ENCODE peak calls at places on chromosomes 11 and 22, in four cellular contexts. Q is SK-N-SH, G is HepG2, D is H1. X is an unnamed sample.

GRCh38 chr22:20565761-20566160 is 58.4 kb downstream of the MED15 start:
- DNase-seq in Q (no peak), D (no peak), G (no peak), X (no peak)

GRCh38 chr22:20567993-20568417 is 60.6 kb downstream of the MED15 start:
- DNase-seq in Q (no peak), D (no peak), G (no peak), X (peak)

GRCh38 chr11:3849297-3849874 is 6.1 kb upstream of the STIM1 start:
- DNase-seq in G (peak), D (no peak), Q (peak), X (no peak)

GRCh38 chr22:38338772-38339379 is 21.6 kb upstream of the CSNK1E start:
- DNase-seq in Q (no peak), G (no peak), D (no peak), X (no peak)

GRCh38 chr11:92087916-92088537 is 136.6 kb upstream of the FAT3 start:
- DNase-seq in D (no peak), Q (no peak), G (no peak), X (no peak)

GRCh38 chr22:44580756-44581435 is 82.9 kb upstream of the RTL6 start:
- DNase-seq in Q (no peak), D (no peak), G (no peak), X (no peak)

GRCh38 chr11:130674686-130675085 is 226.2 kb downstream of the ADAMTS15 start:
- DNase-seq in Q (no peak), D (no peak), G (no peak), X (no peak)

GRCh38 chr22:17748555-17749353 is 25.5 kb downstream of the BID start:
- DNase-seq in Q (no peak), D (peak), G (no peak), X (no peak)

GRCh38 chr11:17561111-17561415 is 14.0 kb downstream of the OTOG start:
- DNase-seq in G (no peak), D (no peak), Q (no peak), X (no peak)

GRCh38 chr11:6531267-6531752 is 34.2 kb downstream of the DNHD1 start:
- DNase-seq in Q (peak), G (peak), D (no peak), X (peak)

GRCh38 chr22:29755889-29756288 is 10.9 kb downstream of the ZMAT5 start:
- DNase-seq in G (no peak), Q (no peak), D (no peak), X (no peak)

GRCh38 chr11:133903875-133904817 is 52.6 kb downstream of the IGSF9B start:
- DNase-seq in Q (no peak), G (no peak), D (no peak), X (no peak)

GRCh38 chr11:2869561-2870427 is 15.8 kb downstream of the CDKN1C start:
- DNase-seq in Q (no peak), D (no peak), G (no peak), X (no peak)

GRCh38 chr22:33678523-33678922 is 241.8 kb downstream of the LARGE1 start:
- DNase-seq in Q (no peak), G (no peak), D (no peak), X (no peak)

GRCh38 chr11:12755510-12755909 is 81.3 kb downstream of the TEAD1 start:
- DNase-seq in G (no peak), D (no peak), Q (no peak), X (no peak)

GRCh38 chr22:41124086-41124485 is 31.7 kb downstream of the EP300 start:
- DNase-seq in D (no peak), G (no peak), Q (no peak), X (no peak)

GRCh38 chr11:78961186-78961782 is 386.6 kb upstream of the NARS2 start:
- DNase-seq in G (no peak), Q (peak), D (peak), X (peak)

GRCh38 chr11:68193018-68193417 is 20.1 kb downstream of the KMT5B start:
- DNase-seq in G (no peak), D (no peak), Q (no peak), X (no peak)

GRCh38 chr11:65808744-65809341 is 22.0 kb downstream of the OVOL1 start:
- DNase-seq in D (no peak), Q (no peak), G (no peak), X (no peak)

GRCh38 chr22:34847072-34847471 is 218.9 kb upstream of the ISX start:
- DNase-seq in G (no peak), D (no peak), Q (no peak), X (no peak)

GRCh38 chr11:20238712-20239111 is 78.4 kb upstream of the DBX1 start:
- DNase-seq in D (no peak), Q (no peak), G (no peak), X (peak)

GRCh38 chr11:83564845-83565244 is 278.7 kb upstream of the CCDC90B start:
- DNase-seq in D (no peak), Q (no peak), G (no peak), X (no peak)

GRCh38 chr11:68564261-68564660 is 103.7 kb downstream of the PPP6R3 start:
- DNase-seq in G (no peak), Q (no peak), D (no peak), X (no peak)

GRCh38 chr11:119337581-119338317 is 2.9 kb downstream of the C1QTNF5 start:
- DNase-seq in Q (peak), D (no peak), G (no peak), X (no peak)

GRCh38 chr22:43260818-43261217 is 73.9 kb upstream of the TTLL12 start:
- DNase-seq in G (no peak), D (no peak), Q (no peak), X (no peak)

GRCh38 chr11:17610402-17610894 is 63.4 kb downstream of the OTOG start:
- DNase-seq in G (no peak), Q (no peak), D (no peak), X (no peak)

GRCh38 chr22:24996420-24996952 is 44.0 kb downstream of the KIAA1671 start:
- DNase-seq in D (peak), G (no peak), Q (peak), X (peak)

GRCh38 chr11:111574373-111575230 is 27.6 kb upstream of the SIK2 start:
- DNase-seq in Q (no peak), D (no peak), G (no peak), X (no peak)

GRCh38 chr11:124961972-124962609 is 8.1 kb downstream of the CCDC15 start:
- DNase-seq in D (no peak), G (peak), Q (peak), X (peak)

GRCh38 chr11:95542868-95543551 is 246.6 kb downstream of the FAM76B start:
- DNase-seq in G (no peak), D (no peak), Q (no peak), X (no peak)

GRCh38 chr11:33703771-33704170 is 3.1 kb upstream of the C11orf91 start:
- DNase-seq in Q (no peak), G (no peak), D (no peak), X (no peak)

GRCh38 chr11:112627588-112628045 is 333.6 kb upstream of the NCAM1 start:
- DNase-seq in D (no peak), G (no peak), Q (no peak), X (no peak)

GRCh38 chr11:61575886-61576516 is 4.9 kb downstream of the SYT7 start:
- DNase-seq in Q (no peak), G (no peak), D (no peak), X (peak)

GRCh38 chr22:22825213-22825593 is 62.4 kb upstream of the IGLL5 start:
- DNase-seq in D (no peak), G (no peak), Q (no peak), X (no peak)

GRCh38 chr22:22824340-22825212 is 63.0 kb upstream of the IGLL5 start:
- DNase-seq in G (no peak), D (no peak), Q (no peak), X (no peak)

GRCh38 chr22:22830193-22830592 is 57.4 kb upstream of the IGLL5 start:
- DNase-seq in G (no peak), D (no peak), Q (no peak), X (no peak)

GRCh38 chr22:22830957-22831688 is 56.5 kb upstream of the IGLL5 start:
- DNase-seq in G (no peak), Q (no peak), D (no peak), X (no peak)

DNA sequence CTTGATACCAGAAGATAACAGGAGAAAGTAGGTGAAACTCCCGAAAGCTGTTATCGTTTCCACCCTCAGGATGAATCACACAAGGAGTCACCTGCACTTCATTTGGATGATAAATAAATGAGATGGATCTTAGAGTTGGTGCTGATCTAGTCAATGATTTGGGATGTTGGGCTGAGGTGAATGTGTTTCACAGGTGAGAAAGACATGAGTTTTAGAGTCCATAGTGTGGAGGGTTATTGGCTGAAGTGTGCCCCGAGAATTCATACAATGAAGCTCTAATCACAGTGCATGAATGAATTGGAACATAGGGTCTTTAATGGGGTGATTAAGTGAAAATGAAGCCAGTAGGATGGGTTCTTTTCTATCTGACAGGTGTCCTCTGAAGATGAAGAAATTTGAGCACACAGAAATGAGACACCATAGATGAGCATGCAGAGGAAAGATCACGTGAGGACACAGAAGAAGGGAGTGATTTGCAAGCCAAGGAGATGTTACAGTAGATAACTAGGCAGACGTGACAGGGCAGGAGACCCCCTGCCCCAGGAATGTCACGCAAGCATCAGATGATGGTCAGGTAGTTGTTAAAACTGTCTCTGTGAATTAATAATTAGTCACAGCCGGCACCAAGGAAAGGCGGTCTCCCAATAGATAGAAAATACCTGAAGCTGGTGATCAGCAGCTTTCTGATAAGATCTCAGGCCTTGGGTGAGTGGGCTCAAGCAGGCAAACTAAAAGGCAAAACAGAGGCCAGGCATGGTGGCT is 60.2 kb upstream of the IGLL5 start:
- DNase-seq in D (no peak), Q (no peak), G (no peak), X (no peak)
- TF ChIP-seq JUND in D (no peak), Q (no peak), G (no peak), X (no peak)

DNA sequence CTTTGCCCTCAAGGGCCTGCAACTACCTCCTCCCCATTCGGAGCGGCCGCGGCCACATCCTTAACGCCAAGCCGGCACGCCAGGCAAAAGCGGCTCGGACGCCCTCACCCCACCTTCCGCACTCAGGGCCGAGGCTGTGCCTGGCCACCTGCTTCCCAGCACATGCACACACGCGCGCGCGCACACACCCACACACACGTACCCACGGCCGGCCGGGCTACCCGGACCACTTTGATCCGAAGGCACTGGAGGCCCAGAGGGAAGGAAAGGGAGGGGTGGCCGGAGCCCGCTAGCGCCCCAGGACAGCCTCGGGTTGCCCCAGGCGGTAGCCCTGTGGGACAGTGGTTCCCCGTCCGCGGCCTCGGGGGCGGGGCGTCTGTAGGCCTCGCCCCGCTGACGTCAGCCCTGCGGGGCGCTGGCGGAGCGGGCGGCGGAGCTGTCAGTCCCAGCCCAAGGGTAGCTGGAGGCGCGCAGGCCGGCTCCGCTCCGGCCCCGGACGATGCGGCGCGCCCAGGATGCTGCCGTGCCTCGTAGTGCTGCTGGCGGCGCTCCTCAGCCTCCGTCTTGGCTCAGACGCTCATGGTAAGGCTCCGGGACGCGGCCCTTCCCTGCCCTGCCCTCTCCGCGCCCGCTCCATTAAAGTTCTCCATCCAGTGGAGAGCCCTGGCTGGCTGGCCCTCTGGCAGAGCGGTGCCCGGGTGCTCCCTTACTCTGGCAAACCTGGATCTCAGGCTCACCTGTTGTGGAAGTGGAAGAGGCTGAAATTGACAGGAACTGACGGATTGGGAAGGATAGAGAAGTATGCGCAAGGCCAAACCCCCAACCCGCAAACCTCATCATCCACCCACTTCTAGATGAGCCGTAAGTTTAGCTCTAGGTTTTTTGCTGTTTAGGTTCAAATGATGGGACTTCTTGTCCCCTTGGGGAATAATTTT is at the start of gene IL10RA:
- DNase-seq in Q (peak), D (peak), G (peak), X (peak)
- TF ChIP-seq JUND in Q (no peak), D (peak), G (no peak), X (no peak)

GRCh38 chr11:102476069-102476468 is 23.5 kb upstream of the TMEM123 start:
- DNase-seq in G (no peak), Q (no peak), D (no peak), X (no peak)

GRCh38 chr11:102479733-102480132 is 27.2 kb upstream of the TMEM123 start:
- DNase-seq in Q (no peak), G (no peak), D (no peak), X (no peak)

GRCh38 chr11:102473543-102473942 is 21.0 kb upstream of the TMEM123 start:
- DNase-seq in G (no peak), Q (no peak), D (no peak), X (no peak)

GRCh38 chr11:102478660-102479245 is 26.2 kb upstream of the TMEM123 start:
- DNase-seq in D (no peak), G (no peak), Q (no peak), X (no peak)

GRCh38 chr11:102476812-102477211 is 24.2 kb upstream of the TMEM123 start:
- DNase-seq in G (peak), Q (no peak), D (no peak), X (peak)
- TF ChIP-seq JUND in G (no peak), Q (no peak), D (no peak), X (no peak)

GRCh38 chr11:71931245-71931602 is 2.4 kb downstream of the RNF121 start:
- DNase-seq in G (no peak), D (no peak), Q (no peak), X (no peak)
- TF ChIP-seq JUND in G (no peak), D (no peak), Q (no peak), X (no peak)

DNA sequence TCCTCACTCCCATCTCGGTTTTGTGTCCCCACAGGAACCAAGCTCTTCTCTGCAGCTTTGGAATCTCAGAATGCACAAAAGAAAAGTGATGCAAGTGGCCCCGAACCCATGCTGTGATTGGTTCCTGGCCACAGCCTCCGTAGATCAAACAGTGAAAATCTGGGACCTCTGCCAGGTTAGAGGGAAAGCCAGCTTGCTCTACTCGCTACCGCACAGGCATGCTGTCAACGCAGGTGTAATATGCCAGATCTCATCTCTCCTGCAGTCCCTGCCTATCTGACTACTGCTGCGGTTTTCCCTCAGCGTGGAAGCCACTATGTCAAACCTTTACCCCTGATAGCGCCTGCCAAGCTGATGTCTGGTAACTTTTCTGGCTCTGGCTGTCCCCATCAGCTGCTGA is 200.5 kb upstream of the LRRC4C start:
- DNase-seq in Q (no peak), G (no peak), D (no peak), X (peak)
- TF ChIP-seq JUND in Q (no peak), G (no peak), D (no peak), X (no peak)

DNA sequence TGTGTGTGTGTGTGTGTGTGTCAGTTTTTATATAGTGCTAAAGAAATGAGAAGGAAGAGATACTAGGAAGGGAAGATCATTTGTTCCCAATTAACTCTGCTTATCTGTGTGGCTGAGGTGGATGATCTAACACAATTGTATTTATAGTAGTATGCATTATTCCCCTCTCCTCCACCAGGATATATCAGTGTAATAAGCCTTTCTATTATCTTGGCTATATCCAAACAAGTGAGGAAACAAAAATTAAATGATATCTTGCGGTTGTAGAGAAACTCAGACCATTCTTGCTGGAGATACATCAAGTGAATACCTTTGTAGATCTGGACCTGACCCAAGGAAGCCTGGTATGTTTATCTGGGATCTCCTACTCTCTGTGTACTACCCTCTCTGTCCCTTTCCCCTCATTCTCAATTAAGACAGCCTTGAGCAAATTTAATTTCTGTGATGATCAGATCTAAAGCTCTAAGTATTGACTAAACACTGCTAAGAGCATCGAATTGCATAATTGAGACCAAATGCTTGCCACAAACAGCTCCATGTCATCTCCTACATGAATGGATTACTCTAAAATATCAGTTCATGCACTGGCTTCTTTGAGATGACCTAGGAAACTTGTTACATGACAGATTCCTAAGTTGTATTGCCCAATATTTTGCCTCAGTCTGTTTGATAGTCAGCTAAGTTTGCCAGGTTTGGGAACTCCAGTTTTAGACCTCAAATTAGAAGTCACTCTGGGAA is 185.3 kb upstream of the CTSC start:
- DNase-seq in G (no peak), D (no peak), Q (no peak), X (no peak)
- TF ChIP-seq JUND in G (no peak), D (no peak), Q (no peak), X (no peak)